ENCODE peak calls at places on chromosomes 1 and 21, in ten cellular contexts. S is psoas muscle; C is substantia nigra; Z is MM.1S; T is H9; H is CD8-positive, alpha-beta T cell; D is colonic mucosa; N is prostate gland; U is osteoblast; P is tibial nerve. X is an unnamed sample.

GRCh38 chr1:21295059-21295401 is 4.8 kb upstream of the ECE1 start:
- DNase-seq in S (no peak), C (no peak), Z (no peak), T (no peak), H (no peak), D (no peak), N (no peak), U (no peak), P (no peak), X (no peak)

GRCh38 chr1:21924503-21925005 is 12.6 kb downstream of the HSPG2 start:
- DNase-seq in S (peak), C (no peak), Z (no peak), T (no peak), H (no peak), D (no peak), N (no peak), U (peak), P (no peak), X (no peak)

GRCh38 chr1:119449964-119450363 is 35.0 kb downstream of the HSD3B2 start:
- DNase-seq in S (no peak), C (no peak), Z (no peak), T (peak), H (no peak), D (no peak), N (no peak), U (no peak), P (no peak), X (no peak)

GRCh38 chr1:199272690-199273089 is 633.9 kb downstream of the PTPRC start:
- DNase-seq in S (peak), C (no peak), Z (no peak), T (peak), H (no peak), D (no peak), N (no peak), U (peak), P (no peak), X (no peak)

GRCh38 chr1:93196591-93196990 is 16.1 kb downstream of the CCDC18 start:
- DNase-seq in S (no peak), C (no peak), Z (no peak), T (no peak), H (no peak), D (no peak), N (no peak), U (peak), P (no peak), X (no peak)

GRCh38 chr1:30903343-30904034 is 5.1 kb downstream of the SDC3 start:
- DNase-seq in S (no peak), C (no peak), Z (no peak), T (no peak), H (no peak), D (no peak), N (no peak), U (peak), P (no peak), X (no peak)

GRCh38 chr21:44283953-44284352 is 1.7 kb upstream of the AIRE start:
- DNase-seq in S (no peak), C (no peak), Z (no peak), T (no peak), H (no peak), D (no peak), N (no peak), U (no peak), P (no peak), X (no peak)

GRCh38 chr1:9817734-9818133 is 6.0 kb downstream of the CLSTN1 start:
- DNase-seq in S (no peak), C (no peak), Z (no peak), T (no peak), H (no peak), D (no peak), N (no peak), U (no peak), P (no peak), X (no peak)

GRCh38 chr1:29962831-29963247 is 726.5 kb downstream of the PTPRU start:
- DNase-seq in S (no peak), C (no peak), Z (no peak), T (peak), H (no peak), D (no peak), N (no peak), U (no peak), P (no peak), X (no peak)

GRCh38 chr21:35933466-35933865 is 126.9 kb downstream of the SETD4 start:
- DNase-seq in S (peak), C (no peak), Z (no peak), T (no peak), H (no peak), D (no peak), N (no peak), U (peak), P (peak), X (no peak)

GRCh38 chr21:28068455-28069358 is 924.0 kb downstream of the LTN1 start:
- DNase-seq in S (no peak), C (no peak), Z (no peak), T (no peak), H (no peak), D (no peak), N (no peak), U (no peak), P (no peak), X (no peak)

GRCh38 chr1:214029796-214030195 is 42.0 kb downstream of the PROX1 start:
- DNase-seq in S (no peak), C (no peak), Z (no peak), T (no peak), H (no peak), D (no peak), N (no peak), U (no peak), P (no peak), X (no peak)

GRCh38 chr1:151907363-151908139 is 1.8 kb downstream of the THEM4 start:
- DNase-seq in S (no peak), C (no peak), Z (no peak), T (no peak), H (no peak), D (no peak), N (no peak), U (peak), P (no peak), X (no peak)

GRCh38 chr1:56028244-56028643 is 551.1 kb downstream of the PLPP3 start:
- DNase-seq in S (no peak), C (no peak), Z (no peak), T (no peak), H (no peak), D (no peak), N (no peak), U (peak), P (no peak), X (no peak)

GRCh38 chr1:60762176-60762575 is 320.2 kb upstream of the NFIA start:
- DNase-seq in S (no peak), C (no peak), Z (no peak), T (no peak), H (no peak), D (no peak), N (no peak), U (peak), P (no peak), X (no peak)

GRCh38 chr1:153742411-153743142 is 14.7 kb downstream of the INTS3 start:
- DNase-seq in S (no peak), C (no peak), Z (no peak), T (no peak), H (no peak), D (no peak), N (no peak), U (peak), P (no peak), X (no peak)

GRCh38 chr1:158999301-159000069 is 10.2 kb upstream of the IFI16 start:
- DNase-seq in S (peak), C (peak), Z (no peak), T (peak), H (no peak), D (peak), N (peak), U (peak), P (peak), X (no peak)

GRCh38 chr1:244231572-244232315 is 180.7 kb downstream of the ZBTB18 start:
- DNase-seq in S (peak), C (peak), Z (no peak), T (no peak), H (no peak), D (no peak), N (peak), U (peak), P (no peak), X (no peak)

GRCh38 chr1:205074513-205074912 is 9.7 kb downstream of the TMEM81 start:
- DNase-seq in S (no peak), C (no peak), Z (no peak), T (no peak), H (no peak), D (no peak), N (no peak), U (peak), P (no peak), X (no peak)

GRCh38 chr1:187680823-187681222 is 852.1 kb downstream of the PLA2G4A start:
- DNase-seq in S (no peak), C (no peak), Z (no peak), T (no peak), H (no peak), D (no peak), N (no peak), U (no peak), P (no peak), X (no peak)

GRCh38 chr1:205570173-205570501 is 61.7 kb downstream of the ELK4 start:
- DNase-seq in S (no peak), C (no peak), Z (no peak), T (no peak), H (no peak), D (peak), N (no peak), U (peak), P (no peak), X (no peak)

GRCh38 chr1:30743584-30744059 is 14.0 kb downstream of the LAPTM5 start:
- DNase-seq in S (no peak), C (no peak), Z (peak), T (no peak), H (peak), D (no peak), N (no peak), U (no peak), P (no peak), X (no peak)

GRCh38 chr1:119471566-119471965 is 35.4 kb upstream of the HSD3B1 start:
- DNase-seq in S (no peak), C (no peak), Z (no peak), T (no peak), H (no peak), D (no peak), N (no peak), U (no peak), P (no peak), X (no peak)

GRCh38 chr1:8418301-8418700 is 100.4 kb downstream of the SLC45A1 start:
- DNase-seq in S (no peak), C (no peak), Z (no peak), T (no peak), H (no peak), D (no peak), N (no peak), U (no peak), P (no peak), X (no peak)

GRCh38 chr1:223707270-223708000 is 4.9 kb upstream of the CAPN2 start:
- DNase-seq in S (peak), C (no peak), Z (no peak), T (no peak), H (no peak), D (peak), N (peak), U (peak), P (no peak), X (no peak)
- H3K27ac ChIP-seq in S (peak), C (no peak), Z (no peak), T (no peak), H (no peak), D (peak), N (peak), U (peak), P (no peak), X (no peak)

GRCh38 chr1:23923592-23924495 is 10.7 kb upstream of the CNR2 start:
- DNase-seq in S (peak), C (no peak), Z (no peak), T (no peak), H (no peak), D (no peak), N (no peak), U (no peak), P (no peak), X (no peak)
- H3K27ac ChIP-seq in S (no peak), C (no peak), Z (no peak), T (no peak), H (no peak), D (no peak), N (no peak), U (no peak), P (no peak), X (no peak)

GRCh38 chr1:111597433-111597832 is 22.2 kb upstream of the RAP1A start:
- DNase-seq in S (no peak), C (no peak), Z (no peak), T (no peak), H (no peak), D (no peak), N (no peak), U (no peak), P (no peak), X (no peak)
- H3K27ac ChIP-seq in S (no peak), C (no peak), Z (no peak), T (no peak), H (no peak), D (peak), N (no peak), U (no peak), P (no peak), X (no peak)

GRCh38 chr1:58340156-58340555 is 206.4 kb downstream of the OMA1 start:
- DNase-seq in S (no peak), C (no peak), Z (no peak), T (no peak), H (no peak), D (no peak), N (no peak), U (no peak), P (no peak), X (no peak)

GRCh38 chr1:58345215-58346075 is 201.1 kb downstream of the OMA1 start:
- DNase-seq in S (no peak), C (no peak), Z (no peak), T (no peak), H (no peak), D (no peak), N (no peak), U (no peak), P (no peak), X (no peak)

GRCh38 chr1:58346076-58346435 is 200.5 kb downstream of the OMA1 start:
- DNase-seq in S (no peak), C (no peak), Z (no peak), T (no peak), H (no peak), D (no peak), N (no peak), U (no peak), P (no peak), X (no peak)
- H3K27ac ChIP-seq in S (no peak), C (no peak), Z (no peak), T (no peak), H (no peak), D (no peak), N (no peak), U (no peak), P (no peak), X (no peak)

DNA sequence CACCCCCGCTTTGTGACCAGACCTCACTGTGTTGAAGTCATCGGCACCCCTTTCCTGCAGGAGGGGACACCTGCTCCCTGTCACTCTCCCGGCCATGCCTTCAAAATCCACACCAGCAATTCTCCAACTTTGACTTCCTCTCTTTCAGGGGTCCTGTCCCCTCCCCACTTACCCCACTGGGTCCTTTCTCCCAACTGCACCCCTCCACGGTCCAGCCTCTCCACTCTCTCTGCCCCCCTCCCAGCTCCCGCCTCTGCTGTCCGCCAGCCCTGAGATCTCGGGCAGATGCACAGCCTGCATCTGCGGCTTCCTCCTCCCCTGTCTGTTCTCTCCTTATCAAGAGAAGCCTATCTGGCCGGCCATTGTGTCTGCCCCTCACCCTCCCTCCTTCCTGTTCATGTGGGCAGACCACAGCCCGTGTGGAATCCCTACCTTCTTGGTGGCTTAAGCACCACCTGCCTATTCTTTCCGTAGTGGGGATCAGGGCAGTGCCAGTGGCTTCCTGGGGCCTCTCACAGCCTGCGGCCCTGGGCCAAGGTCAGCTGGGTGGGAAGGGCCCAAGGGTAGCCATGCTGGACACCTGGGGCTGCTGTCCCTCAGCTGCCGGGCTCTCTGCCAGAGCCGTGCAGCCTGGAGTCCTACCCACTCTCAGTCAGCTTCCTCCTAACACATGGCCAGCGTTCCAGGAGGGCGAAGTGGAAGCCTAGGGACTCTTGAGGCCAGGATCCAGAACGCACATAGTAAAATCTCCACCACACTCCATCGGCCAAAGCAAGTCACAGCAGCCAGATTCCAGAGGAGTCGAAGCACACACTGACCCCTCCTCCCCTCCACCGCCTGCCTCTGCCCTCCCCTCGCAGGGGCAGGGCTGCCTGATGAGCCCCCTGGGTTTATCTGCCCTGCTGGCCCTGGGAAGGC is 5.1 kb upstream of the HES4 start:
- DNase-seq in S (peak), C (no peak), Z (no peak), T (peak), H (no peak), D (peak), N (no peak), U (peak), P (no peak), X (no peak)
- H3K27ac ChIP-seq in S (peak), C (no peak), Z (no peak), T (no peak), H (no peak), D (no peak), N (peak), U (no peak), P (no peak), X (no peak)

DNA sequence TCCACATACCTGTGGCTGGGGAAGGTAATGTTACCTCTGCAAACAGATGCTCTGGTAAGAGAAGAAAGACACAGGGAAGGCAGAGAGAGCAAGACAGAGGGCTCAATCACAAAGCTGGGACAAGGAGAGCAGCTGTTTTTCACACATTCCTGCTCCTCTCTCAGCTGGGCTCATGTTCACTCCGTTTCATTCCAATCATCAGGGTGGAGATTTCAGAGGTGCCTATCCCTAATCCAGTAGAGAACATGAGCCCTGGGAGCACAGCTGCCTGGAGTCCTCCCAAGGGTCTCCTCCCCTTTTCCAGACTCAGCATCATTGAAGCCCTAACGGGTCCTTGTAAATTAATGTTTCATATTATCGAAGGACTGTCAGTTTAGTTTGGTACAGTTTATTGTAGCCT is 19.4 kb downstream of the GADD45A start:
- DNase-seq in S (no peak), C (no peak), Z (no peak), T (no peak), H (no peak), D (no peak), N (no peak), U (no peak), P (no peak), X (no peak)
- H3K27ac ChIP-seq in S (no peak), C (no peak), Z (no peak), T (no peak), H (no peak), D (no peak), N (no peak), U (no peak), P (no peak), X (no peak)

DNA sequence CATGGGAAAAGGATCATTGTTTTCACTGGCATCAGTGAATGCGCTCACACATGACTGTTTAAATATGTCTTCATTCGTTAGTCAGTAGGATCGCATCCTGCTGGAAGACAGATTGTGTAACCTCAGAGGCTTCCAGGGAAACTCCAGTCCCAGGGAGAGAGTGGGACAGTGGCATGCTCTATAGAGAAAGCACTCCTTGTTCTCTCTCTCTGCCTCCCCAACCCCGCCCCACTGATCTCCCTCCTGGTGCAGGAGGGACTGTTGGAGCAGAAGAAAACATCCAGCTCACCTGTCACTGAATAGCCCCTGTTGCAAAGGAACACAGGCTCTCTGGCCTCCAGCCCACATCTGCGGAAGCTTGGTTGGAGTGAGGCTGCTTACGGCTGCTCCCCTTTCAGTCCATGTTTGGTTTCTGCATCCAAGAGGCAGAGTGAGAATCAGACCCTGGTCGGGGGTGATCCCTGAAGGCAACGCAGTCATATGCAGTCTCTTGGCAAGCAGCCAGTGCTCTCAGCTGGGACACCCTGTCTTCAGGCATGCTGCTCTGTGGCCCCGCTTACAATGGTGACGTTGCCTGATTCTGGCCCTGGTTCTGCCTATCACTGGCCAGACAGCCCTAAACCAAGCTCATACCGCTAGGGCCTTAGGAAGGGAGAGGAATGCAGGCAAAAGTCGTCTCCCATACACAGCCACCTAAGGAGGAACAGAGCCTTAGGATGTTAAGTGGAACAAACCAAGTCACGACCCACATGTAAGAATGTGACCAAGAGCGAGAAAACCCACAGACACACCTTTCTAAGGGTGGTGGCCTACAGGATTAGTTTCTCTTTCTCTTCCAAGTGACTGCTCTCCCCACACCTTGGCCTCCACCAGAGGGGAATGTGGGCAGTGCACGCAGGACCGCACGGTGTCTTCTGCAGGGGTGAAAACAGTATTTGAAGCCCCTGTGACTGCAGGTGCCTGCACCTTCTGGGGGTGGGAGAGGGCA is 39.7 kb downstream of the BACE2 start:
- DNase-seq in S (peak), C (peak), Z (peak), T (no peak), H (no peak), D (peak), N (peak), U (peak), P (peak), X (no peak)
- H3K27ac ChIP-seq in S (peak), C (peak), Z (no peak), T (no peak), H (no peak), D (no peak), N (no peak), U (peak), P (peak), X (no peak)